ENCODE peak calls at places on chromosomes 13 and 19, in six cellular contexts. S, B, K, H, D and Q are unnamed samples.
A peak's percentile ranks its signal among the peaks of the same experiment; 100 is the strongest.

GRCh38 chr13:86581711-86582110 is 782.5 kb upstream of the SLITRK6 start:
- DNase-seq in D (no peak), K (no peak), S (no peak), B (peak; percentile 60), H (no peak), Q (no peak)

GRCh38 chr19:29389495-29389894 is 136.3 kb upstream of the VSTM2B start:
- DNase-seq in B (no peak), S (no peak), K (no peak), D (no peak), H (no peak), Q (no peak)

GRCh38 chr19:30688696-30689095 is 316.5 kb downstream of the ZNF536 start:
- DNase-seq in K (no peak), D (no peak), B (no peak), S (no peak), H (no peak), Q (no peak)

GRCh38 chr13:27868639-27869435 is 51.0 kb upstream of the PDX1 start:
- DNase-seq in H (peak; percentile 25), D (no peak), S (no peak), B (peak; percentile 36), K (no peak), Q (no peak)

GRCh38 chr19:16722591-16722990 is 2.9 kb downstream of the NWD1 start:
- DNase-seq in S (no peak), K (no peak), D (no peak), H (no peak), B (no peak), Q (no peak)

GRCh38 chr19:49338691-49339363 is 3.6 kb downstream of the CD37 start:
- DNase-seq in H (peak; percentile 60), K (no peak), S (no peak), D (peak; percentile 85), B (peak; percentile 66), Q (no peak)

GRCh38 chr13:97498419-97498818 is 64.5 kb downstream of the RAP2A start:
- DNase-seq in H (no peak), D (no peak), K (no peak), B (no peak), S (no peak), Q (no peak)

GRCh38 chr13:20363604-20364003 is 131.5 kb upstream of the GJB6 start:
- DNase-seq in S (no peak), H (no peak), K (no peak), B (no peak), D (no peak), Q (peak; percentile 10)

GRCh38 chr13:97246596-97246995 is 24.5 kb downstream of the MBNL2 start:
- DNase-seq in D (no peak), B (no peak), H (no peak), S (no peak), K (no peak), Q (no peak)

GRCh38 chr13:32863596-32863995 is 152.6 kb upstream of the KL start:
- DNase-seq in S (no peak), D (no peak), B (no peak), K (no peak), H (no peak), Q (no peak)

GRCh38 chr19:55075366-55075998 is at the start of gene EPS8L1:
- DNase-seq in H (no peak), D (peak; percentile 56), K (no peak), S (no peak), B (no peak), Q (no peak)

GRCh38 chr19:17544418-17544817 is 11.0 kb upstream of the COLGALT1 start:
- DNase-seq in H (no peak), K (no peak), S (no peak), B (no peak), D (no peak), Q (no peak)